ENCODE peak calls at places on chromosome X, in five cellular contexts. One of them, this sample, is unnamed.

GRCh38 chrX:152946681-152947080 is 47.2 kb downstream of the PNMA5 start:
- DNase-seq in OCI-LY7: no peak
- DNase-seq in HCT116: no peak
- DNase-seq in hepatocyte: no peak
- DNase-seq in neural progenitor cell: no peak
- DNase-seq in this sample: no peak

GRCh38 chrX:141632124-141632523 is 42.6 kb downstream of the SPANXA2 start:
- DNase-seq in OCI-LY7: no peak
- DNase-seq in HCT116: no peak
- DNase-seq in hepatocyte: no peak
- DNase-seq in neural progenitor cell: no peak
- DNase-seq in this sample: no peak

GRCh38 chrX:110944323-110944761 is 148.7 kb upstream of the CHRDL1 start:
- DNase-seq in OCI-LY7: no peak
- DNase-seq in HCT116: no peak
- DNase-seq in hepatocyte: peak; percentile 7
- DNase-seq in neural progenitor cell: peak; percentile 61
- DNase-seq in this sample: no peak

GRCh38 chrX:81316163-81316562 is 114.3 kb downstream of the SH3BGRL start:
- DNase-seq in OCI-LY7: no peak
- DNase-seq in HCT116: no peak
- DNase-seq in hepatocyte: no peak
- DNase-seq in neural progenitor cell: no peak
- DNase-seq in this sample: peak; percentile 23

GRCh38 chrX:115616943-115617563 is 56.1 kb downstream of the PLS3 start:
- DNase-seq in OCI-LY7: no peak
- DNase-seq in HCT116: peak; percentile 66
- DNase-seq in hepatocyte: peak; percentile 10
- DNase-seq in neural progenitor cell: no peak
- DNase-seq in this sample: peak; percentile 76

GRCh38 chrX:116240446-116240845 is 69.9 kb downstream of the AGTR2 start:
- DNase-seq in OCI-LY7: no peak
- DNase-seq in HCT116: no peak
- DNase-seq in hepatocyte: no peak
- DNase-seq in neural progenitor cell: no peak
- DNase-seq in this sample: no peak

GRCh38 chrX:9134341-9134740 is 100.4 kb upstream of the FAM9B start:
- DNase-seq in OCI-LY7: no peak
- DNase-seq in HCT116: no peak
- DNase-seq in hepatocyte: no peak
- DNase-seq in neural progenitor cell: no peak
- DNase-seq in this sample: no peak

GRCh38 chrX:119728487-119728886 is 29.9 kb upstream of the SOWAHD start:
- DNase-seq in OCI-LY7: peak; percentile 72
- DNase-seq in HCT116: no peak
- DNase-seq in hepatocyte: peak; percentile 16
- DNase-seq in neural progenitor cell: peak; percentile 20
- DNase-seq in this sample: no peak

GRCh38 chrX:39320165-39320564 is 518.9 kb downstream of the MID1IP1 start:
- DNase-seq in OCI-LY7: no peak
- DNase-seq in HCT116: no peak
- DNase-seq in hepatocyte: no peak
- DNase-seq in neural progenitor cell: no peak
- DNase-seq in this sample: no peak

GRCh38 chrX:49139713-49140112 is 16.2 kb upstream of the GPKOW start:
- DNase-seq in OCI-LY7: no peak
- DNase-seq in HCT116: no peak
- DNase-seq in hepatocyte: no peak
- DNase-seq in neural progenitor cell: no peak
- DNase-seq in this sample: no peak

GRCh38 chrX:153692611-153693156 is 5.0 kb downstream of the SLC6A8 start:
- DNase-seq in OCI-LY7: no peak
- DNase-seq in HCT116: no peak
- DNase-seq in hepatocyte: no peak
- DNase-seq in neural progenitor cell: no peak
- DNase-seq in this sample: no peak

GRCh38 chrX:140190441-140191108 is 225.3 kb upstream of the CXorf66 start:
- DNase-seq in OCI-LY7: no peak
- DNase-seq in HCT116: no peak
- DNase-seq in hepatocyte: no peak
- DNase-seq in neural progenitor cell: no peak
- DNase-seq in this sample: no peak

GRCh38 chrX:120790118-120790517 is 85.5 kb downstream of the CT47B1 start:
- DNase-seq in OCI-LY7: peak; percentile 72
- DNase-seq in HCT116: peak; percentile 38
- DNase-seq in hepatocyte: peak; percentile 83
- DNase-seq in neural progenitor cell: peak; percentile 78
- DNase-seq in this sample: peak; percentile 79

GRCh38 chrX:17415242-17415815 is 40.3 kb downstream of the NHS start:
- DNase-seq in OCI-LY7: no peak
- DNase-seq in HCT116: no peak
- DNase-seq in hepatocyte: no peak
- DNase-seq in neural progenitor cell: no peak
- DNase-seq in this sample: no peak
- TF ChIP-seq EZH2phosphoT487 in OCI-LY7: no peak
- TF ChIP-seq EZH2phosphoT487 in HCT116: no peak
- TF ChIP-seq EZH2phosphoT487 in hepatocyte: no peak
- TF ChIP-seq EZH2phosphoT487 in neural progenitor cell: no peak
- TF ChIP-seq EZH2phosphoT487 in this sample: no peak

GRCh38 chrX:148567779-148568178 is 67.4 kb downstream of the AFF2 start:
- DNase-seq in OCI-LY7: no peak
- DNase-seq in HCT116: no peak
- DNase-seq in hepatocyte: no peak
- DNase-seq in neural progenitor cell: no peak
- DNase-seq in this sample: peak; percentile 18

GRCh38 chrX:148568763-148569162 is 68.3 kb downstream of the AFF2 start:
- DNase-seq in OCI-LY7: no peak
- DNase-seq in HCT116: no peak
- DNase-seq in hepatocyte: no peak
- DNase-seq in neural progenitor cell: no peak
- DNase-seq in this sample: no peak

GRCh38 chrX:148574247-148574973 is 74.0 kb downstream of the AFF2 start:
- DNase-seq in OCI-LY7: peak; percentile 69
- DNase-seq in HCT116: no peak
- DNase-seq in hepatocyte: no peak
- DNase-seq in neural progenitor cell: no peak
- DNase-seq in this sample: peak; percentile 22

GRCh38 chrX:148573119-148573518 is 72.7 kb downstream of the AFF2 start:
- DNase-seq in OCI-LY7: peak; percentile 41
- DNase-seq in HCT116: no peak
- DNase-seq in hepatocyte: no peak
- DNase-seq in neural progenitor cell: peak; percentile 50
- DNase-seq in this sample: no peak

GRCh38 chrX:148572332-148572731 is 71.9 kb downstream of the AFF2 start:
- DNase-seq in OCI-LY7: no peak
- DNase-seq in HCT116: no peak
- DNase-seq in hepatocyte: no peak
- DNase-seq in neural progenitor cell: no peak
- DNase-seq in this sample: peak; percentile 20
- H3K79me2 ChIP-seq in OCI-LY7: peaks cover 99% of the 10 kb centered on the region
- H3K79me2 ChIP-seq in HCT116: no peaks in the 10 kb centered on the region
- H3K79me2 ChIP-seq in hepatocyte: no peaks in the 10 kb centered on the region
- H3K79me2 ChIP-seq in neural progenitor cell: no peaks in the 10 kb centered on the region
- H3K79me2 ChIP-seq in this sample: no peaks in the 10 kb centered on the region

DNA sequence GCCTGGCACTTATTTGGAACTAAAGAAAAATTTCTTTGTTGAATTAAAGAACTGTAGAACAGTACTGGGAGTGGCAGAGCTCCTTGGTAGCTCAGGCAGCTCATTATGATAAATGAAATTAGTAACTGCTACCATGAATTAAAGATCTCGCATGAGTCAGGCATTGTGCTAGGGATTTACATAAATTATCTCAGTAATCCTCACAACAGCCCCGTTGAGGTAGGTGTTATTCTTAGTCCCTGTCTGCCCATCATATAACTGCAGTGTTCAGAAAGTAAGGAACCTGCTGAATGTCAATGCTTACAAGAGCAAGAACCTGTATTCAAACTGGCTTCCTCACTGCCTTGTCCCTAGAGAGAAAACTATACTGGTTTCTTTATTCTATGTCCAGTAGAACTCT is 108.3 kb downstream of the NLGN4X start:
- DNase-seq in OCI-LY7: no peak
- DNase-seq in HCT116: no peak
- DNase-seq in hepatocyte: no peak
- DNase-seq in neural progenitor cell: peak; percentile 7
- DNase-seq in this sample: no peak
- TF ChIP-seq EZH2phosphoT487 in OCI-LY7: no peak
- TF ChIP-seq EZH2phosphoT487 in HCT116: no peak
- TF ChIP-seq EZH2phosphoT487 in hepatocyte: no peak
- TF ChIP-seq EZH2phosphoT487 in neural progenitor cell: no peak
- TF ChIP-seq EZH2phosphoT487 in this sample: no peak

GRCh38 chrX:130094712-130095111 is 15.6 kb downstream of the ELF4 start:
- DNase-seq in OCI-LY7: no peak
- DNase-seq in HCT116: no peak
- DNase-seq in hepatocyte: no peak
- DNase-seq in neural progenitor cell: no peak
- DNase-seq in this sample: no peak

GRCh38 chrX:130095249-130095648 is 15.0 kb downstream of the ELF4 start:
- DNase-seq in OCI-LY7: no peak
- DNase-seq in HCT116: no peak
- DNase-seq in hepatocyte: no peak
- DNase-seq in neural progenitor cell: no peak
- DNase-seq in this sample: no peak

GRCh38 chrX:130086414-130087207 is 23.7 kb downstream of the ELF4 start:
- DNase-seq in OCI-LY7: peak; percentile 79
- DNase-seq in HCT116: no peak
- DNase-seq in hepatocyte: no peak
- DNase-seq in neural progenitor cell: no peak
- DNase-seq in this sample: no peak

GRCh38 chrX:130093271-130093670 is 17.0 kb downstream of the ELF4 start:
- DNase-seq in OCI-LY7: no peak
- DNase-seq in HCT116: no peak
- DNase-seq in hepatocyte: no peak
- DNase-seq in neural progenitor cell: no peak
- DNase-seq in this sample: no peak

GRCh38 chrX:130091976-130092522 is 18.2 kb downstream of the ELF4 start:
- DNase-seq in OCI-LY7: peak; percentile 88
- DNase-seq in HCT116: no peak
- DNase-seq in hepatocyte: peak; percentile 32
- DNase-seq in neural progenitor cell: no peak
- DNase-seq in this sample: no peak
- H3K79me2 ChIP-seq in OCI-LY7: peaks cover 31% of the 10 kb centered on the region
- H3K79me2 ChIP-seq in HCT116: peaks cover 3% of the 10 kb centered on the region
- H3K79me2 ChIP-seq in hepatocyte: peaks cover 6% of the 10 kb centered on the region
- H3K79me2 ChIP-seq in neural progenitor cell: no peaks in the 10 kb centered on the region
- H3K79me2 ChIP-seq in this sample: peaks cover 97% of the 10 kb centered on the region

GRCh38 chrX:133229361-133229760 is 11.2 kb upstream of the TFDP3 start:
- DNase-seq in OCI-LY7: no peak
- DNase-seq in HCT116: peak; percentile 50
- DNase-seq in hepatocyte: peak; percentile 28
- DNase-seq in neural progenitor cell: no peak
- DNase-seq in this sample: no peak
- TF ChIP-seq EZH2phosphoT487 in OCI-LY7: no peak
- TF ChIP-seq EZH2phosphoT487 in HCT116: no peak
- TF ChIP-seq EZH2phosphoT487 in hepatocyte: no peak
- TF ChIP-seq EZH2phosphoT487 in neural progenitor cell: no peak
- TF ChIP-seq EZH2phosphoT487 in this sample: no peak

GRCh38 chrX:30881390-30881789 is 7.7 kb downstream of the TAB3 start:
- DNase-seq in OCI-LY7: no peak
- DNase-seq in HCT116: no peak
- DNase-seq in hepatocyte: no peak
- DNase-seq in neural progenitor cell: no peak
- DNase-seq in this sample: no peak
- H3K79me2 ChIP-seq in OCI-LY7: no peaks in the 10 kb centered on the region
- H3K79me2 ChIP-seq in HCT116: peaks cover 35% of the 10 kb centered on the region
- H3K79me2 ChIP-seq in hepatocyte: peaks cover 94% of the 10 kb centered on the region
- H3K79me2 ChIP-seq in neural progenitor cell: peaks cover 44% of the 10 kb centered on the region
- H3K79me2 ChIP-seq in this sample: peaks cover 100% of the 10 kb centered on the region

DNA sequence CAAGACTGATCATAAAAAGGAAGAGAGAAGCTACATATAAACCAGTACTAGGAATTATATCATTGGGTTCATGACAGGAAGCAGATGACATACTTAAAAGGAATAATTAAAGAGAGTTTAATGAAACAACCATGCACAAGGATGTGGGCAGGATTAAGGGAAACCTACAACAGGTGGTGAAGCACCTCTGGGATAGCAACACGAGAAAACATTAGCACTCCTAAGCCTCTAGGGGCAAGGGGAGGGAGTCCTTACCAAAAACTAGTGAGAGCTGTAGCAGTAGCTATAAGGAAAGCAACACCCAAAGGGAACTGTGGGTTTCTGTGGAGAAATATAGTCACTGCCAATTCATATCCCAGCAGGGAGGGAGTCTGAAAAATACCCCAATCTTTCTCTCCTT is 7.2 kb upstream of the THOC2 start:
- DNase-seq in OCI-LY7: no peak
- DNase-seq in HCT116: no peak
- DNase-seq in hepatocyte: no peak
- DNase-seq in neural progenitor cell: peak; percentile 2
- DNase-seq in this sample: no peak
- TF ChIP-seq EZH2phosphoT487 in OCI-LY7: no peak
- TF ChIP-seq EZH2phosphoT487 in HCT116: no peak
- TF ChIP-seq EZH2phosphoT487 in hepatocyte: no peak
- TF ChIP-seq EZH2phosphoT487 in neural progenitor cell: no peak
- TF ChIP-seq EZH2phosphoT487 in this sample: no peak

DNA sequence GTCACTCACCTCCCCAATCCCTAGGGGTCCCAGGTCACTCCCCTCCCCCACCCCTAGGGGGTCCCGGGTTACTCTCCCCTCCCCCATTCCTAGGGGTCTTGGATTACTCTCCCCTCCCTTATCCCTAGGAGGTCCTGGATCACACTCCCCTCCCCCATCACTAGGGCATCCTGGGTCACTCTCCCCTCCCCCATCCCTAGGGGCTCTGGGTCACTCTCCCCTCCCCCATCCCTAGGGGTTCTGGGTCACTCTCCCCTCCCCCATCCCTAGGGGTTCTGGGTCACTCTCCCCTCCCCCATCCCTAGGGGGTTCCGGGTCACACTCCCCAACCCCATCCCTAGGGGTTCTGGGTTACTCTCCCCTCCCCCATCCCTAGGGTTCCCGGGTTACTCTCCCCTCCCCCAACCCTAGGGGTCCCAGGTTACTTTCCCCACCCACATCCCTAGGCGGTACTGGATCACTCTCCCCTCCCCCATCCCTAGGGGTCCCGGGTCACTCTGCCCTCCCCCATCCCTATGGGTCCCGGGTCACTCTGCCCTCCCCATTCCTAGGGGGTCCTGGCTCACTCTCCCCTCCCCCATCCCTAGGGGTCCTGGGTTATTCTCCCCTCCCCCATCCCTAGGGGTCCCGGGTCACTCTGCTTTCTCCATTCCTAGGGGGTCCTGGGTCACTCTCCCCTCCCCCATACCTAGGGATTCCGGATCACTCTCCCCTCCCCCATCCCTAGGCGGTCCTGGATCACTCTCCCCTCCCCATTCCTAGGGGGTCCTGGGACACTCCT is 2.1 kb downstream of the ASMTL start:
- DNase-seq in OCI-LY7: no peak
- DNase-seq in HCT116: no peak
- DNase-seq in hepatocyte: no peak
- DNase-seq in neural progenitor cell: no peak
- DNase-seq in this sample: no peak
- H3K79me2 ChIP-seq in OCI-LY7: peaks cover 47% of the 10 kb centered on the region
- H3K79me2 ChIP-seq in HCT116: peaks cover 60% of the 10 kb centered on the region
- H3K79me2 ChIP-seq in hepatocyte: peaks cover 40% of the 10 kb centered on the region
- H3K79me2 ChIP-seq in neural progenitor cell: peaks cover 69% of the 10 kb centered on the region
- H3K79me2 ChIP-seq in this sample: peaks cover 67% of the 10 kb centered on the region